ENCODE peak calls at places on chromosomes 6 and 20, in seven cellular contexts. Q, P, J, M, Z, L and W are unnamed samples.
A peak's percentile ranks its signal among the peaks of the same experiment; 100 is the strongest.

GRCh38 chr6:43856005-43856765 is 86.2 kb downstream of the VEGFA start:
- DNase-seq in M (no peak), L (peak; percentile 56), P (no peak), Z (no peak), J (peak; percentile 75), Q (no peak), W (peak; percentile 66)

GRCh38 chr6:20744911-20745557 is 210.8 kb downstream of the CDKAL1 start:
- DNase-seq in M (no peak), Z (no peak), P (peak; percentile 60), Q (no peak), L (no peak), J (no peak), W (no peak)

GRCh38 chr6:125445054-125445453 is 143.3 kb upstream of the HDDC2 start:
- DNase-seq in P (no peak), J (no peak), Q (no peak), M (no peak), L (no peak), Z (no peak), W (no peak)

GRCh38 chr20:23235173-23236027 is 115.2 kb upstream of the NXT1 start:
- DNase-seq in L (peak; percentile 80), P (no peak), M (no peak), J (peak; percentile 77), Z (no peak), Q (peak; percentile 63), W (peak; percentile 83)

GRCh38 chr20:32839227-32839981 is 19.3 kb upstream of the EFCAB8 start:
- DNase-seq in M (no peak), Z (no peak), L (no peak), P (no peak), Q (no peak), J (no peak), W (no peak)

GRCh38 chr6:21595265-21595950 is 1.9 kb downstream of the SOX4 start:
- DNase-seq in L (no peak), M (no peak), J (peak; percentile 70), P (peak; percentile 68), Z (peak; percentile 8), Q (peak; percentile 68), W (no peak)

GRCh38 chr6:112223070-112223861 is 31.1 kb downstream of the LAMA4 start:
- DNase-seq in Z (no peak), M (no peak), Q (no peak), P (no peak), L (no peak), J (no peak), W (no peak)

GRCh38 chr6:22470454-22471368 is 98.7 kb upstream of the HDGFL1 start:
- DNase-seq in Q (no peak), M (no peak), Z (no peak), P (peak; percentile 73), J (peak; percentile 77), L (peak; percentile 5), W (no peak)

GRCh38 chr6:48983377-48983776 is 479.7 kb downstream of the MMUT start:
- DNase-seq in Q (no peak), Z (no peak), L (no peak), P (no peak), M (no peak), J (no peak), W (no peak)

GRCh38 chr20:40787922-40788321 is 98.9 kb upstream of the MAFB start:
- DNase-seq in Q (no peak), J (no peak), M (no peak), P (no peak), L (no peak), Z (no peak), W (no peak)

GRCh38 chr6:32370510-32370909 is 1.2 kb downstream of the TSBP1 start:
- DNase-seq in M (no peak), J (no peak), Q (no peak), L (no peak), P (no peak), Z (no peak), W (no peak)